ENCODE peak calls at places on chromosomes 11 and 22, in five cellular contexts. S is cardiac muscle cell, N is adipocyte, I is ovary, D is mammary epithelial cell. K is an unnamed sample.

GRCh38 chr11:330694-331314 is 10.1 kb upstream of the IFITM3 start:
- DNase-seq in S (no peak), N (no peak), I (no peak), D (no peak), K (no peak)

GRCh38 chr11:16252373-16252772 is 104.0 kb downstream of the SOX6 start:
- DNase-seq in S (peak; percentile 3), N (peak; percentile 39), I (no peak), D (no peak), K (no peak)

GRCh38 chr11:46112961-46113617 is 8.2 kb downstream of the PHF21A start:
- DNase-seq in S (peak; percentile 62), N (peak; percentile 52), I (no peak), D (peak; percentile 55), K (peak; percentile 64)

GRCh38 chr22:20563941-20564371 is 56.5 kb downstream of the MED15 start:
- DNase-seq in S (no peak), N (no peak), I (no peak), D (no peak), K (no peak)

GRCh38 chr11:68251770-68252169 is 20.0 kb downstream of the C11orf24 start:
- DNase-seq in S (no peak), N (no peak), I (no peak), D (no peak), K (no peak)

GRCh38 chr11:569273-569885 is 6.9 kb upstream of the PHRF1 start:
- DNase-seq in S (no peak), N (no peak), I (peak; percentile 65), D (no peak), K (peak; percentile 57)

GRCh38 chr22:35070451-35071093 is 4.6 kb downstream of the ISX start:
- DNase-seq in S (no peak), N (no peak), I (no peak), D (peak; percentile 81), K (no peak)

GRCh38 chr11:111960916-111961315 is 23.8 kb downstream of the DIXDC1 start:
- DNase-seq in S (no peak), N (no peak), I (no peak), D (peak; percentile 96), K (peak; percentile 71)

GRCh38 chr22:46108564-46109473 is 41.5 kb upstream of the PPARA start:
- DNase-seq in S (peak; percentile 62), N (no peak), I (peak; percentile 60), D (peak; percentile 58), K (no peak)

GRCh38 chr11:7348432-7349298 is 97.0 kb downstream of the SYT9 start:
- DNase-seq in S (peak; percentile 81), N (no peak), I (no peak), D (peak; percentile 16), K (peak; percentile 80)

GRCh38 chr11:94641167-94641761 is 74.1 kb downstream of the PIWIL4 start:
- DNase-seq in S (no peak), N (no peak), I (no peak), D (no peak), K (no peak)

GRCh38 chr11:78226684-78227680 is 38.3 kb downstream of the USP35 start:
- DNase-seq in S (no peak), N (no peak), I (no peak), D (no peak), K (no peak)
- H3K4me1 ChIP-seq in S (peaks cover 4% of the 10 kb centered on the region), N (peaks cover 7% of the 10 kb centered on the region), I (peaks cover 2% of the 10 kb centered on the region), D (no peaks in the 10 kb centered on the region), K (no peaks in the 10 kb centered on the region)

DNA sequence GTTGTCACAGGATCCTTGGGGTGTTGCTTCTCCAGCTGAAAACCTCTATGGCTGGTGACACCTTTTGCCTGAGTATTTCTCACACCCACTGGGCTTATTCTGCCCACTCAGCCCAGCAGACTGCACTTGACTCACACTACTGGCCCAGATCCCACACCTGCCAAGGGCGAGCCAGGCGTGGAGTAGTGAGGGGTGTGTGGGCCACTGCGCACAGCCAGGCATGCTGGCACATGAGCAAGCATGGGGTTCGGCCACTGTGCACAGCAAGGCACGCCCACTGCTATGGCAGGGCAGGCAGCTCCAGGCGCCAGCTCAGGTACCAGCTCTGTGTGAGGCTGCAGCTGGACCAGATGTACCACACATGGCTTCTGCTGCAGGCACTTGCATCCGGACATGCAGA is 116.5 kb upstream of the MTNR1B start:
- DNase-seq in S (no peak), N (no peak), I (no peak), D (peak; percentile 92), K (no peak)
- H3K27me3 ChIP-seq in S (peaks cover 4% of the 10 kb centered on the region), N (no peaks in the 10 kb centered on the region), I (no peaks in the 10 kb centered on the region), D (no peaks in the 10 kb centered on the region), K (no peaks in the 10 kb centered on the region)

GRCh38 chr11:66124564-66124963 is 54.5 kb downstream of the PACS1 start:
- DNase-seq in S (no peak), N (peak; percentile 33), I (no peak), D (peak; percentile 70), K (peak; percentile 51)
- H3K4me1 ChIP-seq in S (peaks cover 27% of the 10 kb centered on the region), N (peaks cover 32% of the 10 kb centered on the region), I (peaks cover 10% of the 10 kb centered on the region), D (peaks cover 31% of the 10 kb centered on the region), K (peaks cover 29% of the 10 kb centered on the region)

DNA sequence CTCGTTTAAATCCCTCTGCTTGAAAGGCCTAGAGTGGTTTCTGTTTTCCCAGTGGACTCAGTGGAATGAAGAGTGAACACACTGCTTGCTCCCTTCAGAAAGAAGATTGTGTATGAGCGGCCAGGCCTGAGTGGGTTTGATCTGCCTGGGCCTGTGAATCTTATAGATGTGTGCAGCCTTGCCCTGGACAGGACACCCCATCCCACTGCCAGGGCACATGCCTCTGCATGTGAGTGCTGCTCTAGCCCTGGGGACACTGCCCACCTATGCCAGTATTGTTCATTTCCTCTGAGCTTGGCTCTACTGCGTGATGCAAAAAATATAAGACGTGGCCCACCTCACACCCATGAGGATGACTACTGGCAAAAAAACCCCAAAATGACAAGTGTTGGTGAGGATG is 27.2 kb upstream of the NECTIN1 start:
- DNase-seq in S (no peak), N (no peak), I (no peak), D (no peak), K (no peak)
- H3K27me3 ChIP-seq in S (no peaks in the 10 kb centered on the region), N (peaks cover 35% of the 10 kb centered on the region), I (no peaks in the 10 kb centered on the region), D (no peaks in the 10 kb centered on the region), K (no peaks in the 10 kb centered on the region)

DNA sequence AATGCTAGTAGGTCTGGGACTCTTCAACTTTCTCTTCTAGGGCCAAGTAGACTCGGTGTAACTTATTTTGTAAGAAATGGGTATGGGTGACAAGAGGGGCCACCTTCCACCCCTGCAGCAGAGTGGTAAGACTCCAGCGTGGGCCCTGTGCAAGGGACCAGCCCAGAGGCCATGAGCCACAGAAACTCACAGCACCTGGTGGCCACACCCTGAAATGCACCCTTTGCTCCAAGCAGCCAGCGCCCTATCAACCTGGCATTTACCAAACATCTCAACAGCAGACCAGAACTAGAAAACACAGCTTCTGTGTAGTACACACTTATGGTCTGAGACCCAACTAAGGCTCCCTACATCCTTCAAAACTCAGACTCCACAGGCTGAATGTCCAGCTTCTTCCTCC is 5.7 kb downstream of the CDCA5 start:
- DNase-seq in S (peak; percentile 59), N (peak; percentile 34), I (no peak), D (peak; percentile 14), K (peak; percentile 6)
- H3K4me1 ChIP-seq in S (no peaks in the 10 kb centered on the region), N (peaks cover under 1% of the 10 kb centered on the region), I (no peaks in the 10 kb centered on the region), D (peaks cover 30% of the 10 kb centered on the region), K (peaks cover 1% of the 10 kb centered on the region)

GRCh38 chr11:44805596-44805995 is 78.8 kb downstream of the TSPAN18 start:
- DNase-seq in S (no peak), N (no peak), I (no peak), D (no peak), K (no peak)
- H3K27me3 ChIP-seq in S (no peaks in the 10 kb centered on the region), N (peaks cover 75% of the 10 kb centered on the region), I (no peaks in the 10 kb centered on the region), D (peaks cover 4% of the 10 kb centered on the region), K (no peaks in the 10 kb centered on the region)

DNA sequence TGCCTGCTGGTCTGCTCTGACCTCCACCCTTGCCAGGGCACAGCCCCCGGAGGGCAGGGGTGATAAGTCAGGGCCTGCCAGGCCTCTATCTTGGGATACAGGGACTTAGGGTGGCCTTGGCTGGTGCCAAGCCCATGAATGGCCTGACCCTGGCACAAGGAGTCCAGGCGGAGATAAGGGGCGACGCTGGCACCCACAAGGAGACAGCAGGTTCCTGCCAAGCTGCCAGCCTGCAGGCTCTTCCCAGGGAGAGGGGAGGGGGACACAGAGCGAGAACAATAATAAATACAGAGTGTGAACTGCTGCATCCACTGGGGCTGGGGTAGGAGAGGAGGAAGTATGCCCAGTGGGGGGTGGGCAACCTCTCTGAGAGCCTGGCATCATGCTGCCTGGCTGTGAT is 978 bp downstream of the CSDC2 start:
- DNase-seq in S (no peak), N (no peak), I (peak; percentile 62), D (no peak), K (no peak)
- H3K4me1 ChIP-seq in S (peaks cover 41% of the 10 kb centered on the region), N (peaks cover 21% of the 10 kb centered on the region), I (peaks cover 23% of the 10 kb centered on the region), D (peaks cover 20% of the 10 kb centered on the region), K (peaks cover 39% of the 10 kb centered on the region)

GRCh38 chr11:124876818-124877630 is 11.8 kb downstream of the ROBO3 start:
- DNase-seq in S (no peak), N (no peak), I (peak; percentile 67), D (no peak), K (no peak)

GRCh38 chr11:124878497-124879228 is 13.4 kb downstream of the ROBO3 start:
- DNase-seq in S (no peak), N (no peak), I (no peak), D (no peak), K (no peak)

GRCh38 chr11:124879229-124879998 is 14.2 kb downstream of the ROBO3 start:
- DNase-seq in S (no peak), N (no peak), I (no peak), D (no peak), K (no peak)

GRCh38 chr11:124875943-124876817 is 10.9 kb downstream of the ROBO3 start:
- DNase-seq in S (peak; percentile 89), N (peak; percentile 95), I (peak; percentile 96), D (peak; percentile 86), K (peak; percentile 85)

GRCh38 chr11:124877631-124878496 is 12.6 kb downstream of the ROBO3 start:
- DNase-seq in S (no peak), N (no peak), I (no peak), D (no peak), K (no peak)
- H3K27me3 ChIP-seq in S (peaks cover 31% of the 10 kb centered on the region), N (peaks cover 11% of the 10 kb centered on the region), I (no peaks in the 10 kb centered on the region), D (no peaks in the 10 kb centered on the region), K (peaks cover 14% of the 10 kb centered on the region)

GRCh38 chr11:125061237-125061636 is 1.9 kb upstream of the SLC37A2 start:
- DNase-seq in S (no peak), N (no peak), I (no peak), D (no peak), K (no peak)
- H3K4me1 ChIP-seq in S (no peaks in the 10 kb centered on the region), N (no peaks in the 10 kb centered on the region), I (peaks cover 5% of the 10 kb centered on the region), D (peaks cover 8% of the 10 kb centered on the region), K (peaks cover 8% of the 10 kb centered on the region)